ENCODE peak calls at places on chromosomes 12 and 14, in eight cellular contexts. V is ovary, M is stomach, Y is progenitor cell of endocrine pancreas, U is HepG2, H is AG04449, F is mucosa of descending colon, I is AG09309. C is an unnamed sample.

GRCh38 chr12:48119834-48120195 is 651 bp downstream of the PFKM start:
- DNase-seq in V (no peak), M (no peak), Y (no peak), U (no peak), H (no peak), F (no peak), I (no peak), C (no peak)

GRCh38 chr12:100154472-100155247 is 12.0 kb upstream of the BLTP3B start:
- DNase-seq in V (peak), M (peak), Y (peak), U (peak), H (no peak), F (peak), I (no peak), C (peak)

GRCh38 chr12:34340534-34341361 is 318.5 kb downstream of the ALG10 start:
- DNase-seq in V (no peak), M (no peak), Y (no peak), U (no peak), H (no peak), F (no peak), I (no peak), C (no peak)

GRCh38 chr14:28294834-28295440 is 471.6 kb upstream of the FOXG1 start:
- DNase-seq in V (no peak), M (no peak), Y (no peak), U (peak), H (no peak), F (no peak), I (no peak), C (peak)

GRCh38 chr12:2008677-2009076 is 4.4 kb upstream of the DCP1B start:
- DNase-seq in V (peak), M (no peak), Y (no peak), U (no peak), H (no peak), F (no peak), I (no peak), C (no peak)

GRCh38 chr12:52713960-52714886 is 10.9 kb upstream of the KRT77 start:
- DNase-seq in V (no peak), M (no peak), Y (peak), U (no peak), H (no peak), F (no peak), I (no peak), C (peak)

GRCh38 chr12:114406326-114407033 is 536 bp upstream of the TBX5 start:
- DNase-seq in V (no peak), M (no peak), Y (no peak), U (no peak), H (no peak), F (no peak), I (no peak), C (no peak)

GRCh38 chr12:56630180-56630632 is at the start of gene BAZ2A:
- DNase-seq in V (peak), M (peak), Y (peak), U (peak), H (no peak), F (peak), I (peak), C (peak)

GRCh38 chr12:1439201-1439600 is 155.2 kb downstream of the FBXL14 start:
- DNase-seq in V (no peak), M (no peak), Y (no peak), U (no peak), H (no peak), F (no peak), I (no peak), C (no peak)

DNA sequence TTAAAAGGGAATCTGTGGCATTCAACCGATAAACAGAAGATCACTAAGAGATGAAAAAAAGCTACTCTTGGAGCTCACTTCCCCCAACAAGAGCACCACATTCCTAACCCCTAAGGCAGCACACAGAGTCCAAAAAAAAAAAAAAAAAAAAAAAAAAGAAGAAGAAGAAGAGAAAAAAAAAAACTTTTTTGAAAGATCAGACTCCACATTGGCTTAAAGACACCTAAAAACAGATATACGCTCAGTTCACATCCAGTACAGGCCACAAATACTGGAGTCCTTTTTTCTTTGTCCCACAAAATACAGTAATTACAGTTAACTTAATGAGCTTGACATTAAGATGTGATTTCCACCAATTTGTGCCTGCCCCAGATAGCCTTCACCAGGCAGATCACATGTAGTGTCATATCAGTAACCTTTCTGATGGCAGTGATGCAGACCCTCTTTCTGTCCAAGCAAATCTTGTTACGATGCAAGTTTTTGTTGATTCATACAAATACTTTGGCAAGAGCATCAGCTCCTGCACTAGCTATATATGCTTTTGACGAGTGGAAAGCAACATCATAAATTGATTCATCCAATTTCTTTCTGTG is 20.7 kb downstream of the COCH start:
- DNase-seq in V (no peak), M (no peak), Y (no peak), U (no peak), H (no peak), F (no peak), I (no peak), C (no peak)
- TF ChIP-seq CTCF in V (no peak), M (no peak), Y (no peak), U (no peak), H (no peak), F (no peak), I (no peak), C (no peak)

GRCh38 chr14:45559626-45560025 is 306.6 kb upstream of the MIS18BP1 start:
- DNase-seq in V (no peak), M (no peak), Y (no peak), U (no peak), H (no peak), F (no peak), I (no peak), C (no peak)
- TF ChIP-seq CTCF in V (no peak), M (no peak), Y (no peak), U (no peak), H (no peak), F (no peak), I (no peak), C (no peak)

DNA sequence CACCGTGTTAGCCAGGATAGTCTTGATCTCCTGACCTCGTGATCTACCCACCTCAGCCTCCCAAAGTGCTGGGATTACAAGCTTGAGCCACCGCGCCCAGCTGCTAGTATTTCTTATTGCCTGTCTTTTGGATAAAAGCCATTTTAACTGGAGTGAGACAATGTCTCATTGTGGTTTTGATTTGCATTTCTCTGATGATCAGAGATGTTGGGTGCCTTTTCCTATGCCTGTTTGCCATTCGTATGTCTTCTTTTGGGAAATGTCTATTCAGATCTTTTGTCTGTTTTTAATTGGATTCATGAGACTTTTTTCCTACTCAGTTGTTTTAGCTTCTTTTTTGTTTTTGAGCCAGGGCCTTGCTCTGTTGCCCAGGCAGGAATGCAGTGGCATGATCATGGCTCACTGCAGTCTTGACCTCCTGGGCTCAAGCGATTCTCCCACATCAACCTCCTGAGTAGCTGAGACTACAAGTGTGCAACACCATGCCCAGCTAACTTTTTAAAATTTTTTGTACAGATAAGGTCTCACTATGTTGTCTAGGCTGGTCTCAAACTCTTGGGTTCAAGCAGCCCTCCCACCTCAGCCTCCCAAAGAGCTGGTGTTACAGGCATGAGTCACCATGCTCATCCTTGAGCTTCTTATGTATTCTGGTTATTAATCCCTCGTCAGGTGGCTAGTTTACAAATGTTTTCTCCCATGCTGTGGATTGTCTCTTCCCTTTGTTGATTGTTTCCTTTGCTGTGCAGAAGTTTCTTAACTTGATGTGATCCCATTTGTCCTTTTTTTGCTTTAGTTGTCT is 65.9 kb downstream of the ACACB start:
- DNase-seq in V (no peak), M (no peak), Y (no peak), U (no peak), H (no peak), F (no peak), I (no peak), C (no peak)
- TF ChIP-seq CTCF in V (no peak), M (no peak), Y (no peak), U (no peak), H (no peak), F (no peak), I (no peak), C (no peak)

DNA sequence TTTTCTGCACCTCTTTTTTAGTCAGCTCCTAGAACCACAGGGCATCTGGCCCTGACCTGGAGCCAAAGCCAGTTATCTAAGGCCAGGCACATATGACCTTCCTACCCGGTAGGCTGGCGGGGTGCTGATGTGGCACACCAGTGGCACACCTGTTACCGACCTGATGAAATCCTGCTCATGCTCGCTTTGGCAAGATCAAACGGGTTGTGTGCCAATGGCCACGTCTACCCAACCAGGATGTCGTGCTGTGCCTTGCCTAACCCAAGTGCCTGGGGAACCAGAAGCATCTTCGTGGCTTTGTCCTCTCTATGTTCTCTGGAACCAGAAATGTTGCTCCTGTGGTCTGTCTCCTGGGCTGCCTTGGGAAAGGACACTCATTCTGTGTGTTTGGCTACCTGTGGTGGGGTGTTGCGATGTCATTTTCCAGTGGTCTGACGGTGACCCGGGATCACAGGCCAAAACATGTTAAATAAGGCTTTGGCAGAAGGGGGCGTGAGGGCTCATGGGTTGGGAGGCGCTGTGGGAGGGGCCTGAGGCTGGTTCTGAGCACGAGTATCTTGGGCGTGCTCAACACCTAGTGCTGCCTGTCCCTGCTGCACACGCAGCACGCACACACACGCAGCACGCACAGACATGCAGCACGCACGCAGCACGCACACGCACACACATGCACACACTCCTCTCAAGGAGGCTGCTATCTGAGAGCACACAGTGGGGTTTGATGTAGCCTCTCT is 27.9 kb downstream of the CCNK start:
- DNase-seq in V (no peak), M (peak), Y (no peak), U (no peak), H (no peak), F (no peak), I (no peak), C (no peak)
- TF ChIP-seq CTCF in V (no peak), M (no peak), Y (no peak), U (peak), H (no peak), F (no peak), I (no peak), C (no peak)

GRCh38 chr14:54840798-54841197 is 61.8 kb downstream of the GCH1 start:
- DNase-seq in V (no peak), M (no peak), Y (no peak), U (no peak), H (no peak), F (no peak), I (no peak), C (no peak)
- TF ChIP-seq CTCF in V (no peak), M (no peak), Y (no peak), U (no peak), H (no peak), F (no peak), I (no peak), C (no peak)

DNA sequence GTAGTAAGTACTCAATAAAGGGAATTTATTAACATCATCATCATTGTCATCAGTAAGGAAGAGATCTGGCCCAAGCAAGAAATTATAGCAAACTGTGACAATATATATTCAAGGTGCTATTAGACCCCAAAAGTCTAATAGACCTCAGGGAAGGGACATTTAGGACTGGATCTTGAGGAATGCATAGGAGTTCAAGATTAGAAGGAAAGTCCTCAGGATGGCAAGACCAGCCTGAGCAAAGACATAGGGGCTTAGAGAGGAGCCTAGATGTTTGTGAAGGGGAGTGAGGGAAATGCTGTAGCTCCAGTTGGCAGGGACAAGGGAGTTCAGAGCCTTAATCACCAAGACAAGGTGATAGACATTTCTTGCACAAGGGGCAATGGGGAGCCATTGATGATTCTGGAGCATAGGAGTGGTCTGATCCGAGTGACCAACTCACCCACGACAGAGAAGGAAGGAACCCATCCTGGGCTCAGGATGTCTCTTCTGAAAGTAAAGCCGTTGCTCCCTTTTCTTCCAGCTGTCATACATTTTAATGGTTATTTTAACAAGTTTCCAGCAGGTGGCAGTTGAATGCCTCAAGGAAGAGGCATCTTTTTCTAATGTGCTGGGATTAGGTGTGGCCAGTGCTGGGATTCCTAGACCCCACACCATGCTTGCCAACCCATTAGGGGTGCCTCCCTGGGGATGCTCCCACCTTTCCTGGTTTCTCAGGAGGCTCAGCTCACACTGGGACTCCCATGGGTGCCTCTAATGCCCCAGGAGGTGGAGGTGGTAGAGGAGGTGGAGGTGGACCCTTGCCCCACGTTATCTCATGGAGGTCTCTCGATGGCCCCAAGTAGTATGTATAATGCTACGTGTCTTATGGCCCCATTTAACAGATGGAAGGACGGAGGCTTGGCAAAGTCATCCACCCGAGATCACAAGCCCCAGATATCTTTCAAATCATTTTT is 37.8 kb downstream of the PHETA1 start:
- DNase-seq in V (no peak), M (no peak), Y (no peak), U (peak), H (no peak), F (no peak), I (peak), C (no peak)
- TF ChIP-seq CTCF in V (no peak), M (peak), Y (peak), U (peak), H (no peak), F (no peak), I (peak), C (peak)

DNA sequence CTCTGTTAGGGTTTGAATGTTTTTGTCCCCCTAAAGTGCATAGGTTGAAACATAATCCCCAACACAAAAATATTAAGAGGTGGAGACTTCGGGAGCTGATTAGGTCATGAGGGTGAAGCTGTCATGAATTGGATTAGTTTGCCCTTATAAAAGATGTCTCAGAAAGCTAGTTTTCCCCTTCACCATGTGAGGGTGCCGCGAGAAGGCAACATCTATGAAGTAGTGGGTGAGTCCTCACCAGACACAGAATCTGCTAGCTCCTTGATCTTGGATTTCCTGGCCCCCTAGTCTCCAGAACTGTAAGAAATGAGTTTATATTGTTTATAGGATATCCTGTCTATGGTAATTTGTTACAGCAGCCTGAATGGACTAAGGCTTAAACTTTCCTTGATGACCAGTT is 301.5 kb upstream of the ATP2B1 start:
- DNase-seq in V (no peak), M (no peak), Y (no peak), U (no peak), H (no peak), F (no peak), I (no peak), C (peak)
- TF ChIP-seq CTCF in V (no peak), M (no peak), Y (peak), U (no peak), H (no peak), F (no peak), I (no peak), C (no peak)

DNA sequence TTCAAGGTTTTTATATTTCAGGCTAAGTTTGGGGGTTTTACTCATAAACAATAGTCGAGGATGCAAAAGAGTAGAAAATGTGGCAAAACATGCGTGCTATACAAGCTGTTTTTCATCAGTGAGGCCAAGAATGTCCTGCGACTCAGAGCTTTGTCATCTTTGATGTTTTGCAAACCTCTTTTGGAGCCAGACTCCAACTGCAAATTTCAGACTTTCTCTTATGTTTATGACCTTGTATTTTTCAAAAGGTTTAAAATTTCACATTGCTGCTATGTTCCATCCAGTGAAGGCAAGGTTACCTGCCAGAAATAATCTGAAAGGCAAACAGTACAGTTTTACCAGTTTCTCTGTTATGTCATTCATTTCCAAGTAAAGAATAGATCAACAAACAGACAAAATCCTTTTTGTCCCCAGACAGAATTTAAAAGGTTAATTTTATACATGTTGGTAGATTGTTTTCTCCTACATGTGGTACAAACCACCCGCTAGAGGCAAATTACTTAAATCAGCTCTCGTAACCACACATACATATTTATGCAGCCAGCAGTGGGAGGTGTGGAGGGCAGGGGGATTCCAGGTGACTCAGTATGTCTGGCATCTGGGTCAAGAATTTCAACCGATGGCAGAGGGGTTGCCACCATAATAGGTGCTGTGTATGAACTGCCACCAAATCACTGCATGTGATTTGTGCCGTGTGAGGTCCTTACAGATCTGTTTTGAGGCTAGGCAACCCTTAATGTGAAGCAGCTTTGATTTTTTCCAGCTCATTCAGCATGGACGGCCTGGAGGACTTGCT is 119.8 kb upstream of the CPM start:
- DNase-seq in V (no peak), M (no peak), Y (no peak), U (peak), H (peak), F (no peak), I (peak), C (peak)
- TF ChIP-seq CTCF in V (no peak), M (no peak), Y (no peak), U (no peak), H (no peak), F (no peak), I (no peak), C (no peak)

DNA sequence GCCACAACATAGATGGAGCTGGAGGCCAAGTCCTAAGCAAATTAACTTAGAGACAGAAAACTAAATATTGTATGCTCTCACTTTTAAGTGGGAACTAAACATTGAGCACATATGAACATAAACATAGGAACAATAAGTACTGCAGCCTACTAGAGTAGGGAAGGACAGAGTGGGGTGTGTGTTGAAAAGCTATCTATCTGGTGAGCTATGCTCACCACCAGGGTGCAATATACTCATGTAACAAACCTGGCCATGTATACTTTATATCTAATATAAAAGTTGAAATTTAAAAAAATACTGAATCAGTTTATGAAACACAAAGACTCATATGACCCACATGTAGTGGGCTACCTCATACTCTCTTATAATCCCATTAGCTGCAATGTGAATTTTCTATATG is 1305.0 kb downstream of the LRFN5 start:
- DNase-seq in V (no peak), M (no peak), Y (no peak), U (no peak), H (no peak), F (no peak), I (no peak), C (no peak)
- TF ChIP-seq CTCF in V (no peak), M (no peak), Y (no peak), U (no peak), H (no peak), F (no peak), I (no peak), C (no peak)

GRCh38 chr12:104828015-104828414 is 130.1 kb downstream of the SLC41A2 start:
- DNase-seq in V (no peak), M (no peak), Y (no peak), U (no peak), H (no peak), F (no peak), I (no peak), C (no peak)

GRCh38 chr12:104823985-104824441 is 134.1 kb downstream of the SLC41A2 start:
- DNase-seq in V (no peak), M (no peak), Y (no peak), U (no peak), H (no peak), F (peak), I (no peak), C (no peak)

GRCh38 chr12:104827587-104827986 is 130.5 kb downstream of the SLC41A2 start:
- DNase-seq in V (no peak), M (no peak), Y (no peak), U (no peak), H (no peak), F (no peak), I (no peak), C (peak)

GRCh38 chr12:104825408-104825807 is 132.7 kb downstream of the SLC41A2 start:
- DNase-seq in V (no peak), M (no peak), Y (no peak), U (no peak), H (no peak), F (no peak), I (no peak), C (peak)
- TF ChIP-seq CTCF in V (no peak), M (no peak), Y (peak), U (no peak), H (no peak), F (no peak), I (peak), C (peak)

C was measured in activated CD8-positive, alpha-beta T cell treated with anti-CD3 and anti-CD28 coated beads for 36 hours.